ENCODE peak calls at places on chromosomes 3 and 15, in eight cellular contexts. One of them, this sample, is unnamed.

GRCh38 chr3:17840126-17840525 is 97.7 kb upstream of the TBC1D5 start:
- DNase-seq in naive thymus-derived CD4-positive, alpha-beta T cell: no peak
- DNase-seq in Panc1: no peak
- DNase-seq in K562: no peak
- DNase-seq in ascending aorta: no peak
- DNase-seq in adrenal gland: no peak
- DNase-seq in GM23248: no peak
- DNase-seq in lower lobe of right lung: no peak
- DNase-seq in this sample: no peak

GRCh38 chr15:68790910-68791309 is 29.8 kb downstream of the ANP32A start:
- DNase-seq in naive thymus-derived CD4-positive, alpha-beta T cell: no peak
- DNase-seq in Panc1: no peak
- DNase-seq in K562: no peak
- DNase-seq in ascending aorta: no peak
- DNase-seq in adrenal gland: no peak
- DNase-seq in GM23248: no peak
- DNase-seq in lower lobe of right lung: no peak
- DNase-seq in this sample: no peak

GRCh38 chr3:125121246-125122010 is 65.6 kb upstream of the HEG1 start:
- DNase-seq in naive thymus-derived CD4-positive, alpha-beta T cell: peak; percentile 29
- DNase-seq in Panc1: no peak
- DNase-seq in K562: no peak
- DNase-seq in ascending aorta: no peak
- DNase-seq in adrenal gland: no peak
- DNase-seq in GM23248: no peak
- DNase-seq in lower lobe of right lung: no peak
- DNase-seq in this sample: no peak

GRCh38 chr3:15823092-15823491 is 25.3 kb upstream of the ANKRD28 start:
- DNase-seq in naive thymus-derived CD4-positive, alpha-beta T cell: no peak
- DNase-seq in Panc1: no peak
- DNase-seq in K562: no peak
- DNase-seq in ascending aorta: no peak
- DNase-seq in adrenal gland: no peak
- DNase-seq in GM23248: no peak
- DNase-seq in lower lobe of right lung: no peak
- DNase-seq in this sample: no peak

GRCh38 chr15:77864211-77865105 is 213.1 kb downstream of the TBC1D2B start:
- DNase-seq in naive thymus-derived CD4-positive, alpha-beta T cell: no peak
- DNase-seq in Panc1: no peak
- DNase-seq in K562: no peak
- DNase-seq in ascending aorta: no peak
- DNase-seq in adrenal gland: no peak
- DNase-seq in GM23248: no peak
- DNase-seq in lower lobe of right lung: no peak
- DNase-seq in this sample: no peak

GRCh38 chr3:43766672-43767465 is 76.1 kb downstream of the ABHD5 start:
- DNase-seq in naive thymus-derived CD4-positive, alpha-beta T cell: no peak
- DNase-seq in Panc1: no peak
- DNase-seq in K562: no peak
- DNase-seq in ascending aorta: no peak
- DNase-seq in adrenal gland: no peak
- DNase-seq in GM23248: peak; percentile 90
- DNase-seq in lower lobe of right lung: no peak
- DNase-seq in this sample: peak; percentile 79

GRCh38 chr15:41160639-41161315 is 44.7 kb upstream of the INO80 start:
- DNase-seq in naive thymus-derived CD4-positive, alpha-beta T cell: no peak
- DNase-seq in Panc1: no peak
- DNase-seq in K562: no peak
- DNase-seq in ascending aorta: no peak
- DNase-seq in adrenal gland: no peak
- DNase-seq in GM23248: peak; percentile 33
- DNase-seq in lower lobe of right lung: no peak
- DNase-seq in this sample: no peak

GRCh38 chr3:33392703-33393125 is 47.5 kb downstream of the UBP1 start:
- DNase-seq in naive thymus-derived CD4-positive, alpha-beta T cell: no peak
- DNase-seq in Panc1: peak; percentile 62
- DNase-seq in K562: no peak
- DNase-seq in ascending aorta: no peak
- DNase-seq in adrenal gland: no peak
- DNase-seq in GM23248: peak; percentile 90
- DNase-seq in lower lobe of right lung: no peak
- DNase-seq in this sample: peak; percentile 87

GRCh38 chr3:138941259-138941885 is 5.6 kb downstream of the FOXL2 start:
- DNase-seq in naive thymus-derived CD4-positive, alpha-beta T cell: no peak
- DNase-seq in Panc1: no peak
- DNase-seq in K562: peak; percentile 74
- DNase-seq in ascending aorta: no peak
- DNase-seq in adrenal gland: no peak
- DNase-seq in GM23248: peak; percentile 69
- DNase-seq in lower lobe of right lung: no peak
- DNase-seq in this sample: no peak

GRCh38 chr3:52533623-52534280 is at the start of gene NT5DC2:
- DNase-seq in naive thymus-derived CD4-positive, alpha-beta T cell: peak; percentile 41
- DNase-seq in Panc1: no peak
- DNase-seq in K562: peak; percentile 94
- DNase-seq in ascending aorta: no peak
- DNase-seq in adrenal gland: peak; percentile 76
- DNase-seq in GM23248: peak; percentile 89
- DNase-seq in lower lobe of right lung: no peak
- DNase-seq in this sample: peak; percentile 52

GRCh38 chr3:196287405-196288140 is at the start of gene PCYT1A:
- DNase-seq in naive thymus-derived CD4-positive, alpha-beta T cell: peak; percentile 65
- DNase-seq in Panc1: peak; percentile 80
- DNase-seq in K562: peak; percentile 95
- DNase-seq in ascending aorta: peak; percentile 77
- DNase-seq in adrenal gland: peak; percentile 89
- DNase-seq in GM23248: peak; percentile 97
- DNase-seq in lower lobe of right lung: peak; percentile 95
- DNase-seq in this sample: peak; percentile 96

GRCh38 chr3:196281962-196282361 is 5.6 kb downstream of the PCYT1A start:
- DNase-seq in naive thymus-derived CD4-positive, alpha-beta T cell: no peak
- DNase-seq in Panc1: no peak
- DNase-seq in K562: no peak
- DNase-seq in ascending aorta: no peak
- DNase-seq in adrenal gland: no peak
- DNase-seq in GM23248: no peak
- DNase-seq in lower lobe of right lung: no peak
- DNase-seq in this sample: no peak

GRCh38 chr3:196288141-196288460 is 575 bp upstream of the PCYT1A start:
- DNase-seq in naive thymus-derived CD4-positive, alpha-beta T cell: peak; percentile 33
- DNase-seq in Panc1: no peak
- DNase-seq in K562: no peak
- DNase-seq in ascending aorta: no peak
- DNase-seq in adrenal gland: no peak
- DNase-seq in GM23248: peak; percentile 71
- DNase-seq in lower lobe of right lung: no peak
- DNase-seq in this sample: no peak

GRCh38 chr3:196287066-196287404 is 491 bp downstream of the PCYT1A start:
- DNase-seq in naive thymus-derived CD4-positive, alpha-beta T cell: no peak
- DNase-seq in Panc1: no peak
- DNase-seq in K562: no peak
- DNase-seq in ascending aorta: no peak
- DNase-seq in adrenal gland: peak; percentile 38
- DNase-seq in GM23248: peak; percentile 61
- DNase-seq in lower lobe of right lung: no peak
- DNase-seq in this sample: peak; percentile 39

GRCh38 chr3:196284396-196284795 is 3.1 kb downstream of the PCYT1A start:
- DNase-seq in naive thymus-derived CD4-positive, alpha-beta T cell: no peak
- DNase-seq in Panc1: no peak
- DNase-seq in K562: no peak
- DNase-seq in ascending aorta: no peak
- DNase-seq in adrenal gland: no peak
- DNase-seq in GM23248: peak; percentile 70
- DNase-seq in lower lobe of right lung: no peak
- DNase-seq in this sample: no peak
- H3K4me1 ChIP-seq in naive thymus-derived CD4-positive, alpha-beta T cell: peaks cover 12% of the 10 kb centered on the region
- H3K4me1 ChIP-seq in Panc1: peaks cover 50% of the 10 kb centered on the region
- H3K4me1 ChIP-seq in K562: peaks cover 44% of the 10 kb centered on the region
- H3K4me1 ChIP-seq in ascending aorta: peaks cover 35% of the 10 kb centered on the region
- H3K4me1 ChIP-seq in adrenal gland: peaks cover 35% of the 10 kb centered on the region
- H3K4me1 ChIP-seq in GM23248: peaks cover 32% of the 10 kb centered on the region
- H3K4me1 ChIP-seq in lower lobe of right lung: peaks cover 55% of the 10 kb centered on the region
- H3K4me1 ChIP-seq in this sample: peaks cover 28% of the 10 kb centered on the region

GRCh38 chr15:31001702-31002101 is 10.3 kb upstream of the MTMR10 start:
- DNase-seq in naive thymus-derived CD4-positive, alpha-beta T cell: no peak
- DNase-seq in Panc1: no peak
- DNase-seq in K562: no peak
- DNase-seq in ascending aorta: no peak
- DNase-seq in adrenal gland: no peak
- DNase-seq in GM23248: no peak
- DNase-seq in lower lobe of right lung: no peak
- DNase-seq in this sample: peak; percentile 68
- H3K4me1 ChIP-seq in naive thymus-derived CD4-positive, alpha-beta T cell: no peaks in the 10 kb centered on the region
- H3K4me1 ChIP-seq in Panc1: no peaks in the 10 kb centered on the region
- H3K4me1 ChIP-seq in K562: peaks cover 2% of the 10 kb centered on the region
- H3K4me1 ChIP-seq in ascending aorta: no peaks in the 10 kb centered on the region
- H3K4me1 ChIP-seq in adrenal gland: no peaks in the 10 kb centered on the region
- H3K4me1 ChIP-seq in GM23248: no peaks in the 10 kb centered on the region
- H3K4me1 ChIP-seq in lower lobe of right lung: peaks cover 6% of the 10 kb centered on the region
- H3K4me1 ChIP-seq in this sample: peaks cover 17% of the 10 kb centered on the region

GRCh38 chr3:48514431-48515227 is 10.7 kb upstream of the SHISA5 start:
- DNase-seq in naive thymus-derived CD4-positive, alpha-beta T cell: peak; percentile 67
- DNase-seq in Panc1: no peak
- DNase-seq in K562: no peak
- DNase-seq in ascending aorta: no peak
- DNase-seq in adrenal gland: no peak
- DNase-seq in GM23248: no peak
- DNase-seq in lower lobe of right lung: peak; percentile 6
- DNase-seq in this sample: no peak
- H3K4me1 ChIP-seq in naive thymus-derived CD4-positive, alpha-beta T cell: peaks cover 61% of the 10 kb centered on the region
- H3K4me1 ChIP-seq in Panc1: no peaks in the 10 kb centered on the region
- H3K4me1 ChIP-seq in K562: no peaks in the 10 kb centered on the region
- H3K4me1 ChIP-seq in ascending aorta: no peaks in the 10 kb centered on the region
- H3K4me1 ChIP-seq in adrenal gland: no peaks in the 10 kb centered on the region
- H3K4me1 ChIP-seq in GM23248: no peaks in the 10 kb centered on the region
- H3K4me1 ChIP-seq in lower lobe of right lung: no peaks in the 10 kb centered on the region
- H3K4me1 ChIP-seq in this sample: no peaks in the 10 kb centered on the region

GRCh38 chr3:37462452-37462851 is 288.1 kb upstream of the LRRFIP2 start:
- DNase-seq in naive thymus-derived CD4-positive, alpha-beta T cell: no peak
- DNase-seq in Panc1: no peak
- DNase-seq in K562: no peak
- DNase-seq in ascending aorta: no peak
- DNase-seq in adrenal gland: no peak
- DNase-seq in GM23248: no peak
- DNase-seq in lower lobe of right lung: no peak
- DNase-seq in this sample: no peak

GRCh38 chr3:37465174-37465573 is 290.8 kb upstream of the LRRFIP2 start:
- DNase-seq in naive thymus-derived CD4-positive, alpha-beta T cell: no peak
- DNase-seq in Panc1: no peak
- DNase-seq in K562: no peak
- DNase-seq in ascending aorta: no peak
- DNase-seq in adrenal gland: no peak
- DNase-seq in GM23248: no peak
- DNase-seq in lower lobe of right lung: no peak
- DNase-seq in this sample: no peak

GRCh38 chr3:37458162-37458895 is 283.9 kb upstream of the LRRFIP2 start:
- DNase-seq in naive thymus-derived CD4-positive, alpha-beta T cell: no peak
- DNase-seq in Panc1: no peak
- DNase-seq in K562: no peak
- DNase-seq in ascending aorta: no peak
- DNase-seq in adrenal gland: peak; percentile 42
- DNase-seq in GM23248: no peak
- DNase-seq in lower lobe of right lung: no peak
- DNase-seq in this sample: no peak

GRCh38 chr3:37466660-37467359 is 292.4 kb upstream of the LRRFIP2 start:
- DNase-seq in naive thymus-derived CD4-positive, alpha-beta T cell: no peak
- DNase-seq in Panc1: no peak
- DNase-seq in K562: no peak
- DNase-seq in ascending aorta: no peak
- DNase-seq in adrenal gland: no peak
- DNase-seq in GM23248: no peak
- DNase-seq in lower lobe of right lung: no peak
- DNase-seq in this sample: no peak

DNA sequence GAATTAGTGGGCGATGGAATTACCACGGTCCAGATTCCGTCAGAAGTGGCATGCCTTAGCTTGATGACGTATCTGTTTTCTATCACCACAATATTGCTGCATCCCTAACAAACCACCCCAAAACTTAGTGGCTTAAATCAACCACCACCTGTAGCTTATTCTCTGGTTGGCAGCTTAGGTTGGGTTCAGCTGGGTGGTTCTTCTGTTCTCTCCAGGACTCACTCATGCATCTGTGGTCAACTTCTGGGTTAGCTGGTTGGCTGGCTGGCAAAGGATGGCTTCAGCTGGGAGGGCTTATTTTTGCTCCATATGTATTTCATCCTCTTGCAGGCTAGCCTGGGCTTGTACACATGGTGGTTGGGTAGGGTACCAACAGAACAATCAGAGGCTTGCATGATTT is 288.8 kb upstream of the LRRFIP2 start:
- DNase-seq in naive thymus-derived CD4-positive, alpha-beta T cell: no peak
- DNase-seq in Panc1: no peak
- DNase-seq in K562: no peak
- DNase-seq in ascending aorta: no peak
- DNase-seq in adrenal gland: no peak
- DNase-seq in GM23248: no peak
- DNase-seq in lower lobe of right lung: no peak
- DNase-seq in this sample: no peak
- H3K4me1 ChIP-seq in naive thymus-derived CD4-positive, alpha-beta T cell: no peaks in the 10 kb centered on the region
- H3K4me1 ChIP-seq in Panc1: no peaks in the 10 kb centered on the region
- H3K4me1 ChIP-seq in K562: no peaks in the 10 kb centered on the region
- H3K4me1 ChIP-seq in ascending aorta: peaks cover 42% of the 10 kb centered on the region
- H3K4me1 ChIP-seq in adrenal gland: peaks cover 25% of the 10 kb centered on the region
- H3K4me1 ChIP-seq in GM23248: no peaks in the 10 kb centered on the region
- H3K4me1 ChIP-seq in lower lobe of right lung: peaks cover 21% of the 10 kb centered on the region
- H3K4me1 ChIP-seq in this sample: no peaks in the 10 kb centered on the region

GRCh38 chr3:196280689-196281463 is 6.7 kb downstream of the PCYT1A start:
- DNase-seq in naive thymus-derived CD4-positive, alpha-beta T cell: no peak
- DNase-seq in Panc1: no peak
- DNase-seq in K562: no peak
- DNase-seq in ascending aorta: no peak
- DNase-seq in adrenal gland: no peak
- DNase-seq in GM23248: no peak
- DNase-seq in lower lobe of right lung: no peak
- DNase-seq in this sample: peak; percentile 54
- H3K4me1 ChIP-seq in naive thymus-derived CD4-positive, alpha-beta T cell: peaks cover under 1% of the 10 kb centered on the region
- H3K4me1 ChIP-seq in Panc1: peaks cover 54% of the 10 kb centered on the region
- H3K4me1 ChIP-seq in K562: peaks cover 55% of the 10 kb centered on the region
- H3K4me1 ChIP-seq in ascending aorta: peaks cover 24% of the 10 kb centered on the region
- H3K4me1 ChIP-seq in adrenal gland: peaks cover 26% of the 10 kb centered on the region
- H3K4me1 ChIP-seq in GM23248: peaks cover 37% of the 10 kb centered on the region
- H3K4me1 ChIP-seq in lower lobe of right lung: peaks cover 54% of the 10 kb centered on the region
- H3K4me1 ChIP-seq in this sample: peaks cover 35% of the 10 kb centered on the region

GRCh38 chr3:64216706-64217105 is 8.6 kb downstream of the PRICKLE2 start:
- DNase-seq in naive thymus-derived CD4-positive, alpha-beta T cell: no peak
- DNase-seq in Panc1: no peak
- DNase-seq in K562: no peak
- DNase-seq in ascending aorta: no peak
- DNase-seq in adrenal gland: no peak
- DNase-seq in GM23248: peak; percentile 83
- DNase-seq in lower lobe of right lung: no peak
- DNase-seq in this sample: peak; percentile 81
- H3K4me1 ChIP-seq in naive thymus-derived CD4-positive, alpha-beta T cell: no peaks in the 10 kb centered on the region
- H3K4me1 ChIP-seq in Panc1: no peaks in the 10 kb centered on the region
- H3K4me1 ChIP-seq in K562: no peaks in the 10 kb centered on the region
- H3K4me1 ChIP-seq in ascending aorta: peaks cover 63% of the 10 kb centered on the region
- H3K4me1 ChIP-seq in adrenal gland: no peaks in the 10 kb centered on the region
- H3K4me1 ChIP-seq in GM23248: peaks cover 57% of the 10 kb centered on the region
- H3K4me1 ChIP-seq in lower lobe of right lung: peaks cover 81% of the 10 kb centered on the region
- H3K4me1 ChIP-seq in this sample: peaks cover 57% of the 10 kb centered on the region